ENCODE peak calls at places on chromosome 3, in nine cellular contexts. B, F, N, L, V, C, P, W and K are unnamed samples.

GRCh38 chr3:36893137-36893557 is 51.7 kb downstream of the TRANK1 start:
- DNase-seq in B (no peak), F (no peak), N (peak; percentile 66), L (peak; percentile 61), V (no peak), C (no peak), P (no peak), W (no peak), K (no peak)

GRCh38 chr3:118098818-118099217 is 935.8 kb downstream of the IGSF11 start:
- DNase-seq in B (no peak), F (no peak), N (no peak), L (no peak), V (no peak), C (no peak), P (no peak), W (peak; percentile 67), K (no peak)

GRCh38 chr3:150035400-150035799 is 64.7 kb upstream of the PFN2 start:
- DNase-seq in B (no peak), F (no peak), N (no peak), L (no peak), V (peak; percentile 63), C (no peak), P (no peak), W (no peak), K (no peak)

GRCh38 chr3:141255864-141256263 is 24.2 kb downstream of the PXYLP1 start:
- DNase-seq in B (no peak), F (no peak), N (no peak), L (no peak), V (no peak), C (no peak), P (no peak), W (peak; percentile 29), K (peak; percentile 57)

GRCh38 chr3:133135303-133135702 is 97.1 kb downstream of the TMEM108 start:
- DNase-seq in B (no peak), F (no peak), N (no peak), L (no peak), V (no peak), C (no peak), P (no peak), W (no peak), K (no peak)

GRCh38 chr3:3081659-3082546 is 28.3 kb downstream of the IL5RA start:
- DNase-seq in B (no peak), F (no peak), N (no peak), L (no peak), V (no peak), C (no peak), P (no peak), W (no peak), K (no peak)

GRCh38 chr3:182725372-182726251 is 67.7 kb upstream of the ATP11B start:
- DNase-seq in B (no peak), F (no peak), N (no peak), L (no peak), V (no peak), C (no peak), P (no peak), W (no peak), K (no peak)

GRCh38 chr3:104032283-104032682 is 1334.4 kb upstream of the ALCAM start:
- DNase-seq in B (no peak), F (no peak), N (no peak), L (no peak), V (no peak), C (no peak), P (no peak), W (peak; percentile 4), K (no peak)

GRCh38 chr3:15948403-15948802 is 150.6 kb upstream of the ANKRD28 start:
- DNase-seq in B (no peak), F (no peak), N (no peak), L (no peak), V (no peak), C (no peak), P (no peak), W (no peak), K (no peak)

DNA sequence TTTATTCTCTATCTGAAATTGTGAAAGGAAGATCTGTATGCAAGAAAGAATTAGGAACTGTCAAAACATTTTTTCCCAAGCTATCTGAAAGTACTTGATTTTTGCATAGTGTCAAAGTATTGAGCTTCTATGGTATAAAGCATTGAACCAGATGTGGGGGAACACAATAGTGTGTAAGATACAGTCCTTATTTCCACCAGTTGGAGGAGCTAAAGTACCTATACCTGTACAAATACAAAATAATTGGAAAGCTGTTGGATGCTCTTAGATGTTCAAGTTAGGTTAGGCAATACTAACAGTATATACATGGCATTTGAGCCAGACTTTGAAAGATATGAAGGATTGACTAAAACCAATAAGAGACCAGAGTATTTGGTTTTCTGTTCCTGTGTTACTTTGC is 148.4 kb downstream of the B3GALNT1 start:
- DNase-seq in B (no peak), F (no peak), N (peak; percentile 46), L (no peak), V (no peak), C (no peak), P (no peak), W (peak; percentile 12), K (no peak)
- TF ChIP-seq CTCF in B (no peak), F (peak; percentile 39), N (no peak), L (peak; percentile 44), V (no peak), C (no peak), P (no peak), W (peak; percentile 42), K (no peak)

GRCh38 chr3:98565237-98565643 is 28.2 kb downstream of the CPOX start:
- DNase-seq in B (no peak), F (no peak), N (no peak), L (no peak), V (no peak), C (no peak), P (no peak), W (no peak), K (no peak)

GRCh38 chr3:98563661-98564281 is 29.6 kb downstream of the CPOX start:
- DNase-seq in B (no peak), F (no peak), N (peak; percentile 60), L (no peak), V (no peak), C (no peak), P (no peak), W (no peak), K (no peak)

GRCh38 chr3:98564282-98565005 is 29.0 kb downstream of the CPOX start:
- DNase-seq in B (no peak), F (no peak), N (no peak), L (no peak), V (no peak), C (no peak), P (no peak), W (no peak), K (no peak)

GRCh38 chr3:98567646-98568280 is 25.6 kb downstream of the CPOX start:
- DNase-seq in B (no peak), F (no peak), N (no peak), L (no peak), V (no peak), C (no peak), P (no peak), W (no peak), K (no peak)

GRCh38 chr3:98565843-98566242 is 27.6 kb downstream of the CPOX start:
- DNase-seq in B (no peak), F (no peak), N (no peak), L (no peak), V (no peak), C (no peak), P (no peak), W (no peak), K (no peak)
- H3K27ac ChIP-seq in B (no peak overlapping the region), F (no peak overlapping the region), N (no peak overlapping the region), L (no peak overlapping the region), V (no peak overlapping the region), C (no peak overlapping the region), P (no peak overlapping the region), W (no peak overlapping the region), K (no peak overlapping the region)

DNA sequence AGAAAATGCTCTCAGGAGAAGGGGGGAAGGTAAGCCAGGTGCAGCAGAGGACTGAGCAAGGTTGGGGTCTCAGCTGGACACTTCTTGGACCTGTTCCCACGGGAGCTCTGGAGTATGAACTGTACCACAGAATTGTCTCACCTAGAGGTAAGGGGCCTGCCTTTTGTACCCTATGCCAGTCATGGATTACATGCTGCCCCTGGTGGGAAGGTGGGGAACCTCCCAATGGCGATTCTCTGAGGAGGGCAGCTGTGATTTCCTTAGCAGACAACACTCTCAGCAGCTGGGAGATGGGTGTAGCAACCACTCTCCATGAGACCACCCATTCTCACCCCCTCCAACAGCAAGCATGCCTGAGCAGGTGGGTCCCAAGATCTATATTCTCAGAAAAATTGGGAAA is 329.4 kb upstream of the CTNNB1 start:
- DNase-seq in B (no peak), F (no peak), N (no peak), L (no peak), V (no peak), C (no peak), P (no peak), W (no peak), K (no peak)
- TF ChIP-seq CTCF in B (no peak), F (no peak), N (no peak), L (no peak), V (no peak), C (no peak), P (no peak), W (no peak), K (no peak)

GRCh38 chr3:64225695-64226499 is 631 bp upstream of the PRICKLE2 start:
- DNase-seq in B (no peak), F (no peak), N (peak; percentile 36), L (no peak), V (no peak), C (no peak), P (no peak), W (no peak), K (no peak)

GRCh38 chr3:64221564-64222257 is 3.6 kb downstream of the PRICKLE2 start:
- DNase-seq in B (no peak), F (no peak), N (no peak), L (no peak), V (no peak), C (no peak), P (no peak), W (no peak), K (no peak)

GRCh38 chr3:64223809-64224570 is 1.3 kb downstream of the PRICKLE2 start:
- DNase-seq in B (no peak), F (peak; percentile 44), N (peak; percentile 59), L (no peak), V (no peak), C (no peak), P (no peak), W (no peak), K (peak; percentile 13)

GRCh38 chr3:64222501-64222900 is 2.8 kb downstream of the PRICKLE2 start:
- DNase-seq in B (no peak), F (no peak), N (no peak), L (no peak), V (no peak), C (no peak), P (no peak), W (no peak), K (no peak)

GRCh38 chr3:64224826-64225606 is at the start of gene PRICKLE2:
- DNase-seq in B (peak; percentile 89), F (peak; percentile 78), N (peak; percentile 90), L (peak; percentile 76), V (peak; percentile 87), C (peak; percentile 80), P (peak; percentile 86), W (peak; percentile 41), K (peak; percentile 69)
- H3K27ac ChIP-seq in B (peak within 1 kb of the TSS; percentile 92), F (peak within 1 kb of the TSS; percentile 76), N (peak within 1 kb of the TSS; percentile 91), L (no peak within 1 kb of the TSS), V (peak within 1 kb of the TSS; percentile 56), C (peak within 1 kb of the TSS; percentile 55), P (peak within 1 kb of the TSS; percentile 65), W (no peak within 1 kb of the TSS), K (peak within 1 kb of the TSS; percentile 60)

GRCh38 chr3:71987089-71987735 is 202.3 kb upstream of the PROK2 start:
- DNase-seq in B (no peak), F (no peak), N (peak; percentile 25), L (no peak), V (no peak), C (no peak), P (no peak), W (no peak), K (no peak)
- TF ChIP-seq CTCF in B (no peak), F (no peak), N (peak; percentile 28), L (no peak), V (peak; percentile 24), C (no peak), P (peak; percentile 8), W (peak; percentile 42), K (peak; percentile 21)